ENCODE peak calls at places on chromosomes 5 and 9, in ten cellular contexts. S is adrenal gland; X is astrocyte; G is body of pancreas; L is CD4-positive, alpha-beta memory T cell; K is tibial artery; M is fibroblast of lung; J is K562; E is Panc1; F is colonic mucosa. D is an unnamed sample.

GRCh38 chr5:124064956-124065355 is 553.0 kb downstream of the CSNK1G3 start:
- DNase-seq in F (no peak), L (no peak), J (no peak), E (no peak), G (no peak), M (no peak), X (no peak), S (no peak), K (no peak), D (no peak)

GRCh38 chr9:127114606-127115005 is 7.8 kb downstream of the ANGPTL2 start:
- DNase-seq in G (no peak), E (no peak), M (no peak), X (no peak), J (no peak), S (no peak), K (no peak), L (no peak), F (no peak), D (no peak)

GRCh38 chr9:99259231-99259918 is 37.3 kb downstream of the SEC61B start:
- DNase-seq in L (peak; percentile 58), J (peak; percentile 20), E (no peak), G (peak; percentile 95), F (peak; percentile 38), X (peak; percentile 20), S (peak; percentile 97), K (peak; percentile 91), M (peak; percentile 45), D (peak; percentile 87)

GRCh38 chr9:35937227-35937626 is 20.7 kb downstream of the OR2S2 start:
- DNase-seq in G (no peak), S (no peak), J (no peak), X (peak; percentile 60), K (no peak), E (no peak), L (no peak), M (peak; percentile 28), F (no peak), D (no peak)

GRCh38 chr5:65213921-65214525 is 267.7 kb downstream of the ADAMTS6 start:
- DNase-seq in J (peak; percentile 28), F (peak; percentile 19), L (no peak), E (no peak), K (no peak), X (no peak), S (no peak), G (peak; percentile 15), M (peak; percentile 46), D (no peak)

GRCh38 chr5:12125895-12126294 is 221.6 kb upstream of the CTNND2 start:
- DNase-seq in X (no peak), M (no peak), S (no peak), E (no peak), F (no peak), K (no peak), G (no peak), J (no peak), L (no peak), D (no peak)

GRCh38 chr9:95082401-95083084 is 235.0 kb downstream of the FANCC start:
- DNase-seq in F (no peak), L (no peak), S (no peak), G (no peak), K (peak; percentile 69), J (no peak), X (no peak), M (no peak), E (no peak), D (no peak)

GRCh38 chr5:157049605-157050004 is 9.3 kb downstream of the HAVCR1 start:
- DNase-seq in L (no peak), E (no peak), J (no peak), S (no peak), M (no peak), X (peak; percentile 16), K (no peak), F (no peak), G (no peak), D (no peak)

GRCh38 chr9:83544002-83544698 is 5.9 kb upstream of the FRMD3 start:
- DNase-seq in J (peak; percentile 24), M (peak; percentile 37), L (no peak), F (peak; percentile 48), X (peak; percentile 57), E (peak; percentile 8), S (peak; percentile 80), K (no peak), G (peak; percentile 8), D (no peak)

GRCh38 chr9:31140316-31140715 is 1244.1 kb upstream of the ACO1 start:
- DNase-seq in X (peak; percentile 45), E (no peak), L (no peak), S (no peak), J (no peak), K (no peak), G (no peak), F (no peak), M (peak; percentile 27), D (no peak)

GRCh38 chr9:114376586-114376985 is 11.2 kb downstream of the AKNA start:
- DNase-seq in M (no peak), K (no peak), X (no peak), S (no peak), F (no peak), E (no peak), G (no peak), L (no peak), J (no peak), D (no peak)
- H3K27ac ChIP-seq in M (no peak overlapping the region), K (no peak overlapping the region), X (no peak overlapping the region), S (no peak overlapping the region), F (no peak overlapping the region), E (no peak overlapping the region), G (no peak overlapping the region), L (peak overlapping the region; percentile 60), J (no peak overlapping the region), D (no peak overlapping the region)

DNA sequence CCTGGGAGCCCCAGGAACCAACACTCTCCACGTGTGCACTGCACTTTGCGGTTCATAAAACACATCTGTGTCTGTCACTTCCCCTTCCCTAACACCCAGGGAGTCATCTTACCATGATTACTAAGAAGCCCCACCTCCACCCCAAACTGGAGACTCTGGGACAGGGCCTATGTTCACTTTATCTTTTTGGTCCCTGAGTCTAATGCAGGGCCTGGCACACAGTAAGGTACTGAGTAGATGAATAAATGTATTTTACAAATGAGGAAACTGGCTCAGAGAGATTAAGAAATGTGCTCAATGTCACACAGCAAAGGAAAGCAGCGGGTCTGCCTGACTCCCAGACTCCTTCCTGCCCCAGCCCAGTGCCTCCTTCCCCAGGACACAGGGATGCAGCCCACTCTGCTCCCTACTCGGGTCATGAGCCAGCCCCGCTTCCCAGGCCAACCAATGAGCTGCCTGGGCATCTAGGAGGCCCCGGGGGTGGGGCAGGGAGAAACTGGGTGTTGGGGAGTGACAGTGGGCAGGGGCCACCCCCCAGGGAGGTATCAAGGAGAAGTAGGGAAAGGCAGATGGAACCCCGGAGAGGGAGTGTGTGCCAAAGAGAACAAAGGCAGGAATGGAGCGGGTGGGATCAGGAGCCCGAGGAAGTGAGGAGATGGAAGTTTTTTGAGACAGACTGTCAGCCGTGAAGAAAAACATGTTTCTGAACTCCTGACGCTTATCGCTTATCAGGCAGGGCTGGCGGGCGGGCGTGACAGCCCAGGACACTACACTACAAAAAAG is 30.5 kb downstream of the SHB start:
- DNase-seq in L (no peak), S (no peak), M (no peak), J (peak; percentile 70), F (no peak), E (no peak), X (no peak), K (no peak), G (no peak), D (no peak)
- H3K27ac ChIP-seq in L (no peak overlapping the region), S (peak overlapping the region; percentile 14), M (peak overlapping the region; percentile 81), J (peak overlapping the region; percentile 89), F (no peak overlapping the region), E (peak overlapping the region; percentile 99), X (peak overlapping the region; percentile 57), K (peak overlapping the region; percentile 25), G (peak overlapping the region; percentile 52), D (no peak overlapping the region)

GRCh38 chr5:32329395-32329834 is 16.7 kb upstream of the MTMR12 start:
- DNase-seq in J (peak; percentile 83), K (no peak), F (peak; percentile 83), X (peak; percentile 23), L (no peak), G (peak; percentile 77), M (peak; percentile 64), S (peak; percentile 78), E (peak; percentile 67), D (peak; percentile 49)

GRCh38 chr5:32332361-32332760 is 19.6 kb upstream of the MTMR12 start:
- DNase-seq in X (no peak), J (no peak), F (no peak), M (no peak), S (no peak), G (no peak), E (no peak), K (no peak), L (no peak), D (no peak)

GRCh38 chr5:32331217-32331926 is 18.6 kb upstream of the MTMR12 start:
- DNase-seq in E (no peak), F (peak; percentile 81), S (no peak), X (no peak), G (peak; percentile 51), J (no peak), K (no peak), M (no peak), L (no peak), D (no peak)

GRCh38 chr5:32331927-32332274 is 19.2 kb upstream of the MTMR12 start:
- DNase-seq in X (no peak), G (no peak), E (no peak), M (no peak), L (no peak), S (no peak), K (no peak), F (no peak), J (no peak), D (no peak)

DNA sequence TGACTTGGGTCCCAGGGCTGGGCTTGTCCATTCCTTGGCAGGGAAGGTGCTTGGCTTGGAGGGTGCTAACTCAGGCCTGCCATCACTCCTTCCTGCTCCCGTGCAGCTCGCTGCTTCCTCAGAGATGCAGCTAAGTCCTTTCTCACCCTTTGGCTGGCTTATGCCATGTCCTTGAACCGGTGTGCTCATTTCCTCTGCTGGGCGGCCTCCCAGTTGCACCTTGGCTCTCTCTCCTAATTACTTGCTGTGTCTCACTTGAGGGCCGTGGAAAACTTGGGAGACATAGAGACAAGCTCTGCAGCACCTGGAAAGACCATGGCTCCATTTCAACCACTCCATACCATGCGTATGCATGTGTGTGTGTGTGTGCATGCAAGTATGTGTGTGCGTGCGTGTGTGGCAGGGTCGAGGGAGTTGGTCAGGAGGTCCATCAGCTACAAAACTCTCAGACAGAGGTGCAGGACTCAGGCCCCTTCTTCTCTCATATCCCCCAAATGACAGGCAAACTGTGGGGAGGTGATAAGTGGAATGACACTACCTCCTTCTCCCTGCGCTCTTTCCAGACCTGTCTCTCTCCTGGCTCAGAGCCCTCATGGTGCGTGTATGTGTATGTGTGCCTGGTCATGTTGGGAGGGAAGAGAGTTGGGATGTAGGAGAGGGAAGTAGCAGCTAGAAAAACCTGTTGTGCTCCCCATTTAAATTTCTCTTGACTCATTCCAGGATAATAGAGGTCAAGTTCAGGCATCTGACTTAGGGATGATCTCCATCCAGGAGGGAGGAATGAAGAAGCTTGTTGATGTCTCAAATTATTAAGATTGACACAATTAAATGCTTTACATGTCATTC is 17.6 kb upstream of the MTMR12 start:
- DNase-seq in L (no peak), G (no peak), S (no peak), E (no peak), F (peak; percentile 42), M (no peak), J (no peak), X (no peak), K (no peak), D (no peak)
- H3K27ac ChIP-seq in L (no peak overlapping the region), G (peak overlapping the region; percentile 79), S (no peak overlapping the region), E (no peak overlapping the region), F (no peak overlapping the region), M (no peak overlapping the region), J (no peak overlapping the region), X (no peak overlapping the region), K (no peak overlapping the region), D (no peak overlapping the region)

GRCh38 chr9:16544842-16545241 is 325.6 kb downstream of the BNC2 start:
- DNase-seq in L (no peak), F (no peak), E (no peak), X (no peak), M (no peak), S (no peak), K (no peak), G (no peak), J (no peak), D (no peak)
- H3K27ac ChIP-seq in L (no peak overlapping the region), F (no peak overlapping the region), E (no peak overlapping the region), X (no peak overlapping the region), M (no peak overlapping the region), S (no peak overlapping the region), K (no peak overlapping the region), G (no peak overlapping the region), J (no peak overlapping the region), D (no peak overlapping the region)